ENCODE peak calls at places on chromosomes 13 and 19, in four cellular contexts. One of them, this sample, is unnamed.

GRCh38 chr13:25859528-25859927 is 192.3 kb downstream of the SHISA2 start:
- DNase-seq in GM12878: no peak
- DNase-seq in K562: no peak
- DNase-seq in HepG2: no peak
- DNase-seq in this sample: no peak

GRCh38 chr13:102091231-102091630 is 310.6 kb downstream of the FGF14 start:
- DNase-seq in GM12878: no peak
- DNase-seq in K562: no peak
- DNase-seq in HepG2: no peak
- DNase-seq in this sample: no peak

GRCh38 chr13:26019881-26020535 is 31.8 kb downstream of the SHISA2 start:
- DNase-seq in GM12878: no peak
- DNase-seq in HepG2: no peak
- DNase-seq in K562: no peak
- DNase-seq in this sample: no peak

GRCh38 chr19:2478756-2479555 is 3.0 kb downstream of the GADD45B start:
- DNase-seq in K562: no peak
- DNase-seq in HepG2: no peak
- DNase-seq in GM12878: no peak
- DNase-seq in this sample: no peak

GRCh38 chr19:17137417-17137816 is 61.8 kb downstream of the MYO9B start:
- DNase-seq in HepG2: no peak
- DNase-seq in K562: peak; percentile 37
- DNase-seq in GM12878: no peak
- DNase-seq in this sample: no peak

GRCh38 chr13:33827152-33827551 is 9.2 kb downstream of the RFC3 start:
- DNase-seq in K562: no peak
- DNase-seq in GM12878: no peak
- DNase-seq in HepG2: no peak
- DNase-seq in this sample: no peak

GRCh38 chr13:85586422-85586831 is 212.8 kb downstream of the SLITRK6 start:
- DNase-seq in K562: no peak
- DNase-seq in HepG2: no peak
- DNase-seq in GM12878: no peak
- DNase-seq in this sample: no peak

GRCh38 chr13:82720961-82721360 is 1161.3 kb downstream of the SLITRK1 start:
- DNase-seq in K562: no peak
- DNase-seq in GM12878: no peak
- DNase-seq in HepG2: no peak
- DNase-seq in this sample: no peak

GRCh38 chr13:46317120-46317519 is 69.9 kb downstream of the RUBCNL start:
- DNase-seq in K562: no peak
- DNase-seq in GM12878: no peak
- DNase-seq in HepG2: no peak
- DNase-seq in this sample: no peak

GRCh38 chr13:42925626-42926025 is 66.4 kb downstream of the EPSTI1 start:
- DNase-seq in HepG2: no peak
- DNase-seq in K562: no peak
- DNase-seq in GM12878: no peak
- DNase-seq in this sample: no peak

GRCh38 chr19:2168619-2169424 is 5.1 kb downstream of the DOT1L start:
- DNase-seq in GM12878: peak; percentile 92
- DNase-seq in K562: peak; percentile 97
- DNase-seq in HepG2: peak; percentile 99
- DNase-seq in this sample: peak; percentile 37

GRCh38 chr19:47490031-47490430 is 6.0 kb upstream of the KPTN start:
- DNase-seq in GM12878: no peak
- DNase-seq in K562: no peak
- DNase-seq in HepG2: no peak
- DNase-seq in this sample: no peak

GRCh38 chr19:17420267-17420924 is 549 bp downstream of the MVB12A start:
- DNase-seq in K562: peak; percentile 32
- DNase-seq in GM12878: no peak
- DNase-seq in HepG2: no peak
- DNase-seq in this sample: no peak

GRCh38 chr13:102648046-102648445 is 46.8 kb downstream of the METTL21C start:
- DNase-seq in HepG2: no peak
- DNase-seq in GM12878: no peak
- DNase-seq in K562: no peak
- DNase-seq in this sample: no peak

GRCh38 chr13:32947886-32948285 is 68.3 kb upstream of the KL start:
- DNase-seq in HepG2: no peak
- DNase-seq in K562: no peak
- DNase-seq in GM12878: no peak
- DNase-seq in this sample: no peak

GRCh38 chr19:55069137-55069858 is 6.3 kb upstream of the RDH13 start:
- DNase-seq in GM12878: no peak
- DNase-seq in HepG2: no peak
- DNase-seq in K562: peak; percentile 75
- DNase-seq in this sample: peak; percentile 28

GRCh38 chr19:50772408-50773311 is 2.4 kb downstream of the GPR32 start:
- DNase-seq in GM12878: no peak
- DNase-seq in K562: peak; percentile 66
- DNase-seq in HepG2: no peak
- DNase-seq in this sample: no peak

GRCh38 chr13:102333320-102334181 is 68.3 kb downstream of the FGF14 start:
- DNase-seq in HepG2: no peak
- DNase-seq in GM12878: no peak
- DNase-seq in K562: no peak
- DNase-seq in this sample: no peak

GRCh38 chr19:52237771-52238400 is 31.5 kb upstream of the ZNF766 start:
- DNase-seq in GM12878: peak; percentile 19
- DNase-seq in HepG2: peak; percentile 52
- DNase-seq in K562: peak; percentile 69
- DNase-seq in this sample: no peak

GRCh38 chr13:27522847-27523246 is 72.5 kb upstream of the MTIF3 start:
- DNase-seq in GM12878: no peak
- DNase-seq in HepG2: no peak
- DNase-seq in K562: no peak
- DNase-seq in this sample: no peak

GRCh38 chr19:15015946-15016542 is 33.2 kb upstream of the CASP14 start:
- DNase-seq in K562: peak; percentile 59
- DNase-seq in GM12878: no peak
- DNase-seq in HepG2: peak; percentile 14
- DNase-seq in this sample: peak; percentile 31

GRCh38 chr19:44608391-44608821 is 5.0 kb upstream of the IGSF23 start:
- DNase-seq in GM12878: no peak
- DNase-seq in HepG2: no peak
- DNase-seq in K562: no peak
- DNase-seq in this sample: no peak

GRCh38 chr19:1101337-1101698 is 2.5 kb upstream of the GPX4 start:
- DNase-seq in K562: no peak
- DNase-seq in HepG2: no peak
- DNase-seq in GM12878: no peak
- DNase-seq in this sample: no peak

GRCh38 chr13:28750187-28751045 is 31.6 kb upstream of the SLC46A3 start:
- DNase-seq in K562: no peak
- DNase-seq in HepG2: no peak
- DNase-seq in GM12878: no peak
- DNase-seq in this sample: no peak

GRCh38 chr13:35146686-35147085 is 204.6 kb downstream of the NBEA start:
- DNase-seq in GM12878: no peak
- DNase-seq in HepG2: no peak
- DNase-seq in K562: no peak
- DNase-seq in this sample: no peak
- TF ChIP-seq TARDBP in GM12878: no peak
- TF ChIP-seq TARDBP in HepG2: no peak
- TF ChIP-seq TARDBP in K562: no peak
- TF ChIP-seq TARDBP in this sample: no peak

DNA sequence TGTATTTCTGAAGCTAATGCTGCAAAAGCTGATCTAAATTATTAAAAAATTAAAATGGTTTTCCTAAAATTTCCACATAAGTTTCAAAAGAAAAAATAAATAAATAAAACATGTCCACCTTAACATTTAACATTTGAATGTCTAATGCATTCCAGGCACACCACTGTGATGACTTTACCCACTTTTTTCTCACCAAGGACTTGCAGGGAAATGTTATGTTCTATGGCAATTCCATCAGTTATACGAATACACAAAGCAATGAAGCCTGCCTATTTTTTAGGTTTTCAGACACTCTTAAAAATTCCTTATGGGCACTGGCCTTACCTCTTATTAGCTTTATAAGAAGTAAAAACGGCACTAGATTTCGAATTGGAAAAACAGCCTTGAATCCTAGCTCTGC is 10.2 kb downstream of the TSC22D1 start:
- DNase-seq in K562: no peak
- DNase-seq in GM12878: no peak
- DNase-seq in HepG2: no peak
- DNase-seq in this sample: no peak
- TF ChIP-seq TARDBP in K562: no peak
- TF ChIP-seq TARDBP in GM12878: no peak
- TF ChIP-seq TARDBP in HepG2: no peak
- TF ChIP-seq TARDBP in this sample: no peak

DNA sequence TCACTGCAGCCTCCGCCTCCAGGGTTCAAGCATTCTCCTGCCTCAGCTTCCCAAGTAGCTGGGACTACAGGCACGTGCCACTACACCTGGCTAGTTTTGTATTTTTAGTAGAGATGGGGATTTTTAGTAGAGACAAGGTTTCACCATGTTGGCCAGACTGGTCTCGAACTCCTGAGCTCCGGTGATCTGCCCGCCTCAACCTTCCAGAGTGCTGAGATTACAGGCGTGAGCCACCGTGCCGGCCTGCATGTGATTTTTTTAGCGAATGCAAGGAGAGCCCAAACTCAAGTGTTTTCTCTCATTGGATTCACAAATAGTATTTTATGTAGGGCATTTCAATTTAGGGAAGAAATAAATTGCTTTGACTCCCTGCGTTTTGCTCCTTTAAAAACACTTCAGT is 4.4 kb downstream of the ZMYM2 start:
- DNase-seq in HepG2: no peak
- DNase-seq in GM12878: no peak
- DNase-seq in K562: no peak
- DNase-seq in this sample: no peak
- TF ChIP-seq TARDBP in HepG2: no peak
- TF ChIP-seq TARDBP in GM12878: no peak
- TF ChIP-seq TARDBP in K562: no peak
- TF ChIP-seq TARDBP in this sample: no peak

GRCh38 chr13:22091971-22092300 is 421.1 kb downstream of the FGF9 start:
- DNase-seq in GM12878: no peak
- DNase-seq in HepG2: no peak
- DNase-seq in K562: no peak
- DNase-seq in this sample: no peak

GRCh38 chr13:22091222-22091970 is 420.5 kb downstream of the FGF9 start:
- DNase-seq in HepG2: no peak
- DNase-seq in K562: no peak
- DNase-seq in GM12878: no peak
- DNase-seq in this sample: no peak

GRCh38 chr13:22090114-22090513 is 419.2 kb downstream of the FGF9 start:
- DNase-seq in GM12878: no peak
- DNase-seq in K562: no peak
- DNase-seq in HepG2: no peak
- DNase-seq in this sample: no peak

GRCh38 chr13:22095794-22096193 is 424.9 kb downstream of the FGF9 start:
- DNase-seq in HepG2: no peak
- DNase-seq in GM12878: no peak
- DNase-seq in K562: no peak
- DNase-seq in this sample: no peak

DNA sequence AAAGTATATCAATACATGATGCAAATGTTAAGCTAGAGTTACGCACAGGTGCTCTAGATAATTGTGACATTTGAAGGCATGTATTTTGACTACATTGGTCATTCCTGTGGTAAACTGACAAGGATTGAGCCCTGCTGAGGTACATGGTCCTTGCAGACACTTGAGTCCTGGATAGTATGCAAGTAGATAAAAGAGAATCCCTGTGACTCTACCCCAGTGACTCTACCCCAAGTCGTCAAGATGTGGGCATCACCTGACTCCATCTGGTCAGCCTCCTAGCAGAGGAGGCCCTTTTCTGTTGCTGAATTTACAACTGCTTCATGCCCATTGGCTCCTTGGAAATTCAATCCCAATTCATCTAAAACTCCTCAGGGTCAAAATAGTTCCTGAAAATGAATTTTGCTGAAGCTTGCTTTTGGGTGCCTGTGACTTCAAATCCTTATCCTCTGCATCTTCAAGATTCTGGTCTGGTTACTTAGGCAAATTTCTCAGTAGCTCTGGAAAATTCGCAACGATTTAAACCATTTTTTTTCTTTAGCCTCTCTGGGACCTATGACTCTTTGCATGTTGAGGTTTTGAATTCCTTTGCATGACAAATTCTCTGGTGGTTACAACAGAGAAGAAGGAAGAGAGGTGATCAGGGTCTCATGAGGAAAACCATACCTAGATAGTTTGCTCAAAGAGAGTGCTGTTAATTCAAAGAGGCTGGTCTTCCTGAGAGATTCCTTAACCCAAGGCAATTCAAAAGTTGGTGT is 422.1 kb downstream of the FGF9 start:
- DNase-seq in HepG2: no peak
- DNase-seq in K562: no peak
- DNase-seq in GM12878: no peak
- DNase-seq in this sample: no peak
- TF ChIP-seq TARDBP in HepG2: no peak
- TF ChIP-seq TARDBP in K562: no peak
- TF ChIP-seq TARDBP in GM12878: no peak
- TF ChIP-seq TARDBP in this sample: no peak